ENCODE peak calls at places on chromosome 6, in seven cellular contexts. S is COR-L47; Y is Panc1; W is stimulated activated CD4-positive, alpha-beta T cell treated with anti-CD3 and anti-CD28 coated beads, TNF-alpha, amount 100 ng/mL, for 4 hours; G is thoracic aorta; B is NCI-H1694 treated with DMSO at 0.1 percent for 48 hours; I is NCI-H187. M is an unnamed sample.

GRCh38 chr6:122809001-122809400 is 19.9 kb downstream of the SMPDL3A start:
- DNase-seq in W (no peak), B (no peak), S (no peak), G (no peak), Y (no peak), I (no peak), M (no peak)

GRCh38 chr6:49342410-49342809 is 120.6 kb downstream of the MMUT start:
- DNase-seq in G (no peak), B (no peak), I (no peak), W (no peak), S (no peak), Y (no peak), M (no peak)

GRCh38 chr6:167827062-167827587 is 414 bp downstream of the AFDN start:
- DNase-seq in Y (no peak), B (no peak), I (peak; percentile 12), W (no peak), S (no peak), G (no peak), M (no peak)

GRCh38 chr6:21381336-21381963 is 212.1 kb upstream of the SOX4 start:
- DNase-seq in G (no peak), I (no peak), S (no peak), B (peak; percentile 40), Y (no peak), W (no peak), M (no peak)

GRCh38 chr6:32622545-32623401 is 14.4 kb upstream of the HLA-DQA1 start:
- DNase-seq in I (peak; percentile 1), B (no peak), Y (no peak), S (no peak), W (peak; percentile 23), G (no peak), M (no peak)

GRCh38 chr6:67974931-67975330 is 660.2 kb upstream of the ADGRB3 start:
- DNase-seq in S (no peak), I (no peak), W (no peak), G (no peak), B (no peak), Y (no peak), M (no peak)

GRCh38 chr6:157985378-157986155 is 3.9 kb downstream of the SYNJ2 start:
- DNase-seq in G (no peak), B (peak; percentile 14), S (peak; percentile 18), I (no peak), Y (no peak), W (no peak), M (no peak)

GRCh38 chr6:169997187-169997929 is 245.9 kb downstream of the ERMARD start:
- DNase-seq in I (no peak), W (no peak), S (no peak), G (no peak), Y (no peak), B (no peak), M (no peak)

GRCh38 chr6:150263765-150264415 is 104.9 kb upstream of the IYD start:
- DNase-seq in G (no peak), B (no peak), I (no peak), S (no peak), Y (no peak), W (no peak), M (no peak)

M was measured in omental fat pad.